ENCODE peak calls at places on chromosomes 1 and 21, in four cellular contexts. A is Peyer's patch; I is HCT116; T is CD4-positive, alpha-beta memory T cell. S is an unnamed sample.

GRCh38 chr1:33099290-33100118 is 18.6 kb downstream of the AZIN2 start:
- DNase-seq in A (peak; percentile 88), I (peak; percentile 90), T (peak; percentile 85), S (peak; percentile 67)

GRCh38 chr1:81978945-81979344 is 178.2 kb downstream of the ADGRL2 start:
- DNase-seq in A (no peak), I (no peak), T (no peak), S (no peak)

GRCh38 chr1:220991959-220992704 is 112.9 kb downstream of the HLX start:
- DNase-seq in A (no peak), I (no peak), T (no peak), S (no peak)

GRCh38 chr1:78277253-78277652 is 213.5 kb upstream of the PTGFR start:
- DNase-seq in A (no peak), I (no peak), T (no peak), S (no peak)

GRCh38 chr1:94063379-94063778 is 57.6 kb downstream of the ABCA4 start:
- DNase-seq in A (peak; percentile 52), I (peak; percentile 51), T (no peak), S (no peak)

GRCh38 chr1:180137767-180138166 is 16.9 kb upstream of the QSOX1 start:
- DNase-seq in A (no peak), I (no peak), T (no peak), S (no peak)

GRCh38 chr1:161738627-161739287 is 10.8 kb upstream of the DUSP12 start:
- DNase-seq in A (peak; percentile 94), I (peak; percentile 76), T (peak; percentile 49), S (peak; percentile 29)

GRCh38 chr1:241841661-241842060 is 6.3 kb upstream of the EXO1 start:
- DNase-seq in A (no peak), I (no peak), T (no peak), S (no peak)

GRCh38 chr1:171741872-171742576 is at the start of gene VAMP4:
- DNase-seq in A (peak; percentile 95), I (peak; percentile 60), T (peak; percentile 90), S (peak; percentile 77)

GRCh38 chr1:6276765-6277555 is 16.1 kb upstream of the GPR153 start:
- DNase-seq in A (no peak), I (no peak), T (no peak), S (no peak)

GRCh38 chr1:59539961-59540681 is 243.2 kb downstream of the FGGY start:
- DNase-seq in A (no peak), I (no peak), T (no peak), S (no peak)

GRCh38 chr1:80218112-80218511 is 1211.6 kb upstream of the ADGRL4 start:
- DNase-seq in A (no peak), I (peak; percentile 54), T (no peak), S (no peak)

GRCh38 chr1:18326171-18326950 is 154.4 kb upstream of the KLHDC7A start:
- DNase-seq in A (no peak), I (no peak), T (no peak), S (no peak)

GRCh38 chr1:232271991-232272589 is 357.8 kb downstream of the SIPA1L2 start:
- DNase-seq in A (no peak), I (no peak), T (no peak), S (no peak)

GRCh38 chr1:17187065-17187464 is 17.9 kb upstream of the PADI1 start:
- DNase-seq in A (peak; percentile 27), I (no peak), T (no peak), S (no peak)

DNA sequence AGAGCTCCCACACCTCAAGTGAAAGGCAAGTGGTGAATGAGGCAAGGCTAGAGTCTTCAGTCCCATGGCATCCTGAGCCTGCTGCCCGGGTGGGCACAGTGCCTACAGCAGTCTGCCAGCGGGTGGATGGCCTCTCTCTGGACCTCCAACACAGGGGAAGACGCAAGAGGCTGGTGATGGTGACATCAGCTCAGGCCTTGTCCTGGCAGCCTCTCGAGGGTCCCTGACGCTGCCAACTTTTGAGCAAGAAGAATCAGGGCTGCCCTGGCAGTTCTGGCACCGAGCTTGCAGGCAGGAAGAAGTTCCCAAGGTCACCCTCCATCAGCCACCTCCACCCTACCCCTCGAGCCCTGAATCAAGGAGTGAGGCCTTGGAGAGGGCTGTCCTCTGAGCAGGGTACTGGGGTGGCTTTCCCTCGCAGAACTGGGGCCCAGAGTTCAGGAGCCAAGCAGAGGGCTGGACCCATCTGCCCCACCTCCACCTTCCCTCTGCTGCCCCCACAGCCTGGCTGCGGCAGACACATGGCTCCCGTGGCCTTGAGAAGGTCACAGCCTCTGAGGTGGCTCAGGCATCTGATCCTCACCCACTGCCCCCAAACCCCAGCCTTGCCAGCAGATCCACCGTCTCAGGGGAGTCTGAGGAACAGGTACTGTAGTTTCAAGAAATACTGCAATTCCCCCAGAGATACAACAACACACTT is 5.8 kb downstream of the RAP1GAP start:
- DNase-seq in A (peak; percentile 38), I (no peak), T (no peak), S (no peak)
- H3K4me1 ChIP-seq in A (peaks cover 2% of the 10 kb centered on the region), I (peaks cover 13% of the 10 kb centered on the region), T (peaks cover 12% of the 10 kb centered on the region), S (peaks cover 10% of the 10 kb centered on the region)

GRCh38 chr1:226940029-226940805 is at the start of gene COQ8A:
- DNase-seq in A (peak; percentile 99), I (peak; percentile 98), T (peak; percentile 98), S (peak; percentile 99)

GRCh38 chr1:226939439-226940028 is 560 bp upstream of the COQ8A start:
- DNase-seq in A (peak; percentile 86), I (no peak), T (no peak), S (peak; percentile 57)

GRCh38 chr1:226937940-226938725 is 2.0 kb upstream of the COQ8A start:
- DNase-seq in A (no peak), I (no peak), T (no peak), S (no peak)

GRCh38 chr1:226938903-226939438 is 1.1 kb upstream of the COQ8A start:
- DNase-seq in A (no peak), I (no peak), T (no peak), S (no peak)

DNA sequence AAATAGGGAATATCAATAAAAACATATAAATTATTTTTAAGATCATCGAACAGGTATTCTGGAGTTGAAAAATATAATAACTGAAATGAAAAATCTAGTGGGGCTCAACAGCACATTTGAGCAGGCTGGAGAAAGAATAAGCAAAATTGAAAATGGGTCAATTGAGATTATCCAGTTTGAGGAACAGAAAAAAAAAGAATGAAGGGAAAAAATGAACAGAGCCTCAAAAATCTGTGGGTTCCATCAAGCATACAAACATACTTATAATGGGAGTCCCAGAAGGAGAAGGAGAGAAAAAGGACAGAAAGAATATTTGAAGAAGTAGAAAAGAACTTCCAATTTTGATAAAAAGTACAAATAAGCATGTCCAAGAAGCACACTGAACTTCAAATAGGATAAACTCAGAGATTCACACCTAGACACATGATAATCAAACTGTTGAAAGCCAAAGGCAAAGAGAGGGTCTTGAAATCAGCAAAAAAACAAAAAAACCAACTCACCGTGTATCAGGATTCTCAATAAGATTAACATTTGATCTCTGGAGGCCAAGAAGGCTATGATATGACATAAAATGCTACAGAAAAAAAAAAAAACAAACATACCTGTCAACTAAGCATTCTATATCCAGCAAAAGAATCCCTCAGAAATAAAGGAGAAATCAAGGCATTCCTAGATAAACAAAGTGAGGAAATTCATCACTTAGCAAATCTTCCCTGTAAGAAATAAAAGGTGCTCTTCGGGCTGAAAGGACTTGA is 5.4 kb upstream of the COQ8A start:
- DNase-seq in A (no peak), I (no peak), T (no peak), S (no peak)
- H3K27ac ChIP-seq in A (no peak overlapping the region), I (no peak overlapping the region), T (no peak overlapping the region), S (no peak overlapping the region)

DNA sequence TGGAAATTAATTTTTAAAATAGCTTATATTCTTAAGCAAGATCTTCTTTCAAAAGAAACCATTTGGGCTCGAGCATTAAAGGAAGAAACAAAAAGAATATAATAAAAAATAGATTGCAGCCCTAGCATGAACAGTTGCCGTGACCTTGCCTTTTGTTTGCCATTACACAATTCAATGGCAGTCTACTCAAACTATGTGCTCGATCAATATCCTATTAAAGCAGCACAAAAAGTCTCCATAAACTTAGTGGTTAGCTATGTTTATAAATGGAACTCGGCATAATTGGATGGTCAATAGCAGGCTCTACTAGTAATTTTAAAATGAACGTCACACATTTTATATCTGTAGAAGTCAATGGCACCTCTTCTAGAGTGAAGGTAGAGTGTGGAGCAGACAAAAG is 256.5 kb downstream of the NFIA start:
- DNase-seq in A (no peak), I (no peak), T (no peak), S (no peak)
- H3K4me3 ChIP-seq in A (no peak overlapping the region), I (no peak overlapping the region), T (no peak overlapping the region), S (no peak overlapping the region)

GRCh38 chr1:44674113-44675000 is at the start of the genes ARMH1 and TMEM53:
- DNase-seq in A (peak; percentile 100), I (peak; percentile 98), T (peak; percentile 98), S (peak; percentile 92)
- H3K4me1 ChIP-seq in A (peaks cover 10% of the 10 kb centered on the region), I (peaks cover 45% of the 10 kb centered on the region), T (peaks cover 25% of the 10 kb centered on the region), S (peaks cover 4% of the 10 kb centered on the region)

GRCh38 chr1:152861374-152861773 is 1.6 kb downstream of the LCE7A start:
- DNase-seq in A (no peak), I (no peak), T (no peak), S (no peak)
- H3K27ac ChIP-seq in A (no peak overlapping the region), I (no peak overlapping the region), T (no peak overlapping the region), S (no peak overlapping the region)

GRCh38 chr1:114668784-114669561 is 876 bp downstream of the DENND2C start:
- DNase-seq in A (no peak), I (no peak), T (no peak), S (no peak)

GRCh38 chr1:114666954-114667353 is 2.9 kb downstream of the DENND2C start:
- DNase-seq in A (no peak), I (no peak), T (no peak), S (no peak)

GRCh38 chr1:114669562-114670082 is at the start of gene DENND2C:
- DNase-seq in A (no peak), I (no peak), T (no peak), S (no peak)

GRCh38 chr1:114670083-114671010 is 498 bp upstream of the DENND2C start:
- DNase-seq in A (peak; percentile 97), I (peak; percentile 88), T (peak; percentile 82), S (peak; percentile 77)

DNA sequence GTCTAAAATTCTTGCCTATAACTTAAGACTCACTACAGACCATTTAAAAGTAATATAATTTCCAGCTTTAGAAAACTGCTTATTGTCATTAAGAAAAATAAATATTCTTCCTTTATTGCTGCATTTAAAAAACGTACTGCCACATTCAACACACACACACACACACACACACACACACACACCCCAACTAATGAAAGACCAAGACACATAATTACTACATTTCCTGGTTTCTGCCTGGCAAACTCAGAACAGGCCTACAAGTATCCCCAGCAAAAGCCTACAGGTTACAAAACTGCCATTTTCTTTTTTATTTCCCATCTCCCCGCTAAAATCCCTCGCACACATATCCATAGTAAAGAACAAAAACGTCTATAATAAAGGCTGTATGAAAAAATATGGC is 1.5 kb downstream of the DENND2C start:
- DNase-seq in A (no peak), I (no peak), T (no peak), S (no peak)
- H3K4me3 ChIP-seq in A (no peak overlapping the region), I (no peak overlapping the region), T (no peak overlapping the region), S (no peak overlapping the region)

GRCh38 chr21:41411449-41412089 is 14.5 kb upstream of the MX1 start:
- DNase-seq in A (peak; percentile 76), I (no peak), T (no peak), S (no peak)
- H3K4me1 ChIP-seq in A (no peaks in the 10 kb centered on the region), I (peaks cover 8% of the 10 kb centered on the region), T (no peaks in the 10 kb centered on the region), S (no peaks in the 10 kb centered on the region)

DNA sequence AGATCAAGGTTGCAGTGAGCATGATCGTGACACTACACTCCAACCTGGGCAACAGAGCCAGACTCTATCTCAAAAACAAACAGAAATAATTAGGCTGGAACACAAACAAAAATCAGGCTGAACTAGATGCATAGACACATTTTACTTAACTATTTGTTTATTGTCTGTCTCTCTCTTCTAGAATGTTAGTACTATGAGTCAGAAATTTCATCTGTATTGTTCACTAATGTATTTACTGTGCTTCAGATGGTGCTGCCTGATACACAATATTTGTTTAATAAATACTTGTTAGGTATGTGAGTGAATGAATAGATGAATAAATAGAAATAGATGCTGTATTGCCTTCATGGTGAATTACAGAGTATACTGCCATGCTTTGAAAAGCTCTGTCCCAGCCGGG is 6.0 kb upstream of the LIN28A start:
- DNase-seq in A (no peak), I (no peak), T (no peak), S (no peak)
- H3K27ac ChIP-seq in A (no peak overlapping the region), I (no peak overlapping the region), T (no peak overlapping the region), S (no peak overlapping the region)